ENCODE peak calls at places on chromosome 16, in five cellular contexts. One of them, this sample, is unnamed.

GRCh38 chr16:73671102-73671501 is 623.2 kb upstream of the ZFHX3 start:
- DNase-seq in kidney: no peak
- DNase-seq in lower lobe of right lung: no peak
- DNase-seq in AG04449: no peak
- DNase-seq in AG10803: no peak
- DNase-seq in this sample: no peak

GRCh38 chr16:69522732-69523404 is 42.9 kb upstream of the NFAT5 start:
- DNase-seq in lower lobe of right lung: no peak
- DNase-seq in kidney: no peak
- DNase-seq in AG04449: no peak
- DNase-seq in AG10803: no peak
- DNase-seq in this sample: no peak

GRCh38 chr16:12763517-12763916 is 40.2 kb downstream of the CPPED1 start:
- DNase-seq in kidney: no peak
- DNase-seq in AG04449: no peak
- DNase-seq in AG10803: no peak
- DNase-seq in lower lobe of right lung: no peak
- DNase-seq in this sample: no peak

GRCh38 chr16:66549284-66550131 is at the start of gene TK2:
- DNase-seq in kidney: peak; percentile 89
- DNase-seq in AG04449: no peak
- DNase-seq in lower lobe of right lung: peak; percentile 82
- DNase-seq in AG10803: peak; percentile 76
- DNase-seq in this sample: no peak

GRCh38 chr16:48491517-48491916 is 106.3 kb upstream of the SIAH1 start:
- DNase-seq in kidney: no peak
- DNase-seq in AG04449: no peak
- DNase-seq in AG10803: peak; percentile 86
- DNase-seq in lower lobe of right lung: no peak
- DNase-seq in this sample: no peak

GRCh38 chr16:66603537-66604375 is 748 bp upstream of the CMTM3 start:
- DNase-seq in kidney: peak; percentile 85
- DNase-seq in AG04449: no peak
- DNase-seq in AG10803: peak; percentile 66
- DNase-seq in lower lobe of right lung: peak; percentile 76
- DNase-seq in this sample: no peak

GRCh38 chr16:20114356-20114755 is 40.7 kb upstream of the GPR139 start:
- DNase-seq in kidney: no peak
- DNase-seq in AG04449: no peak
- DNase-seq in lower lobe of right lung: no peak
- DNase-seq in AG10803: no peak
- DNase-seq in this sample: no peak

GRCh38 chr16:13906426-13907089 is 13.4 kb upstream of the ERCC4 start:
- DNase-seq in AG10803: no peak
- DNase-seq in AG04449: no peak
- DNase-seq in kidney: no peak
- DNase-seq in lower lobe of right lung: no peak
- DNase-seq in this sample: no peak

GRCh38 chr16:54152362-54153239 is 134.0 kb downstream of the IRX3 start:
- DNase-seq in AG04449: no peak
- DNase-seq in kidney: no peak
- DNase-seq in lower lobe of right lung: no peak
- DNase-seq in AG10803: no peak
- DNase-seq in this sample: no peak

GRCh38 chr16:86026136-86026905 is 127.4 kb downstream of the IRF8 start:
- DNase-seq in AG04449: no peak
- DNase-seq in AG10803: no peak
- DNase-seq in lower lobe of right lung: no peak
- DNase-seq in kidney: peak; percentile 64
- DNase-seq in this sample: no peak

GRCh38 chr16:89114159-89114981 is 20.7 kb downstream of the ACSF3 start:
- DNase-seq in kidney: peak; percentile 78
- DNase-seq in AG10803: peak; percentile 38
- DNase-seq in lower lobe of right lung: peak; percentile 47
- DNase-seq in AG04449: no peak
- DNase-seq in this sample: no peak

GRCh38 chr16:24999088-24999670 is 16.0 kb downstream of the ARHGAP17 start:
- DNase-seq in AG04449: no peak
- DNase-seq in kidney: no peak
- DNase-seq in lower lobe of right lung: no peak
- DNase-seq in AG10803: no peak
- DNase-seq in this sample: no peak

GRCh38 chr16:51155901-51156810 is 5.1 kb upstream of the SALL1 start:
- DNase-seq in kidney: no peak
- DNase-seq in AG04449: no peak
- DNase-seq in lower lobe of right lung: no peak
- DNase-seq in AG10803: peak; percentile 67
- DNase-seq in this sample: no peak

GRCh38 chr16:9661336-9661735 is 520.9 kb downstream of the GRIN2A start:
- DNase-seq in AG04449: no peak
- DNase-seq in kidney: no peak
- DNase-seq in AG10803: no peak
- DNase-seq in lower lobe of right lung: no peak
- DNase-seq in this sample: no peak

GRCh38 chr16:54657058-54657708 is 273.5 kb upstream of the IRX5 start:
- DNase-seq in lower lobe of right lung: no peak
- DNase-seq in AG10803: peak; percentile 49
- DNase-seq in kidney: no peak
- DNase-seq in AG04449: no peak
- DNase-seq in this sample: no peak

GRCh38 chr16:23999663-24000062 is 163.9 kb downstream of the PRKCB start:
- DNase-seq in AG04449: no peak
- DNase-seq in lower lobe of right lung: no peak
- DNase-seq in kidney: no peak
- DNase-seq in AG10803: no peak
- DNase-seq in this sample: no peak

GRCh38 chr16:15856901-15857778 is at the start of gene MYH11:
- DNase-seq in kidney: no peak
- DNase-seq in AG04449: no peak
- DNase-seq in lower lobe of right lung: no peak
- DNase-seq in AG10803: no peak
- DNase-seq in this sample: no peak

GRCh38 chr16:58393138-58393504 is 850 bp downstream of the GINS3 start:
- DNase-seq in lower lobe of right lung: no peak
- DNase-seq in kidney: no peak
- DNase-seq in AG10803: peak; percentile 16
- DNase-seq in AG04449: no peak
- DNase-seq in this sample: no peak

GRCh38 chr16:57042157-57043111 is 49.9 kb upstream of the CPNE2 start:
- DNase-seq in AG10803: no peak
- DNase-seq in kidney: no peak
- DNase-seq in lower lobe of right lung: no peak
- DNase-seq in AG04449: no peak
- DNase-seq in this sample: no peak

GRCh38 chr16:3115561-3115960 is 3.2 kb downstream of the ZNF205 start:
- DNase-seq in AG04449: no peak
- DNase-seq in lower lobe of right lung: no peak
- DNase-seq in AG10803: no peak
- DNase-seq in kidney: peak; percentile 65
- DNase-seq in this sample: no peak
- TF ChIP-seq CTCF in AG04449: no peak
- TF ChIP-seq CTCF in lower lobe of right lung: no peak
- TF ChIP-seq CTCF in AG10803: no peak
- TF ChIP-seq CTCF in kidney: no peak
- TF ChIP-seq CTCF in this sample: no peak

DNA sequence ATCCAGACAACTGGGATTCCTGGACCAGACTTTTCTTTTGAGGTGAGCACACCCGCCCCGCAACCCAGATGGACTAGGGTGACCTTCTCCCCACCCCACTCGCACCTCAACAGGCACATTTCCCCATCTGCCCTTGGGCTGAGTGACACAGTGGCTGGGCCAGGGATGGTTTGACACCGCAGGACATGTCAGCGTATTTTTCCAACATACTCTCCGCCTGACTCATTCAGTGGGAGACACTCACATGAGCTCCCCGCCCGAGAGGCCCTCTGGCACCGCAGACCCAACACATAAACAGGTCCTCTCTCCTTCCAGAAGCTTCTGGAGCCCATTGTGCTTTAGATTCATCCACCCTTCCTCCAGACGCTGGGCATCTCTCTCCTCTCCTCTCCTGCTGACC is 69.4 kb downstream of the ZDHHC7 start:
- DNase-seq in lower lobe of right lung: no peak
- DNase-seq in kidney: no peak
- DNase-seq in AG10803: peak; percentile 84
- DNase-seq in AG04449: no peak
- DNase-seq in this sample: no peak
- H3K4me3 ChIP-seq in lower lobe of right lung: no peak overlapping the region
- H3K4me3 ChIP-seq in kidney: no peak overlapping the region
- H3K4me3 ChIP-seq in AG10803: no peak overlapping the region
- H3K4me3 ChIP-seq in AG04449: no peak overlapping the region
- H3K4me3 ChIP-seq in this sample: no peak overlapping the region

GRCh38 chr16:679808-680624 is at the start of gene STUB1:
- DNase-seq in AG10803: peak; percentile 84
- DNase-seq in AG04449: no peak
- DNase-seq in lower lobe of right lung: peak; percentile 90
- DNase-seq in kidney: peak; percentile 97
- DNase-seq in this sample: no peak

GRCh38 chr16:680625-680945 is 375 bp downstream of the STUB1 start:
- DNase-seq in AG10803: no peak
- DNase-seq in kidney: no peak
- DNase-seq in lower lobe of right lung: no peak
- DNase-seq in AG04449: no peak
- DNase-seq in this sample: no peak

GRCh38 chr16:681746-682427 is 1.7 kb downstream of the STUB1 start:
- DNase-seq in AG10803: no peak
- DNase-seq in kidney: no peak
- DNase-seq in lower lobe of right lung: no peak
- DNase-seq in AG04449: no peak
- DNase-seq in this sample: no peak

GRCh38 chr16:682493-683395 is 1.4 kb downstream of the JMJD8 start:
- DNase-seq in kidney: no peak
- DNase-seq in AG04449: no peak
- DNase-seq in AG10803: no peak
- DNase-seq in lower lobe of right lung: no peak
- DNase-seq in this sample: no peak

DNA sequence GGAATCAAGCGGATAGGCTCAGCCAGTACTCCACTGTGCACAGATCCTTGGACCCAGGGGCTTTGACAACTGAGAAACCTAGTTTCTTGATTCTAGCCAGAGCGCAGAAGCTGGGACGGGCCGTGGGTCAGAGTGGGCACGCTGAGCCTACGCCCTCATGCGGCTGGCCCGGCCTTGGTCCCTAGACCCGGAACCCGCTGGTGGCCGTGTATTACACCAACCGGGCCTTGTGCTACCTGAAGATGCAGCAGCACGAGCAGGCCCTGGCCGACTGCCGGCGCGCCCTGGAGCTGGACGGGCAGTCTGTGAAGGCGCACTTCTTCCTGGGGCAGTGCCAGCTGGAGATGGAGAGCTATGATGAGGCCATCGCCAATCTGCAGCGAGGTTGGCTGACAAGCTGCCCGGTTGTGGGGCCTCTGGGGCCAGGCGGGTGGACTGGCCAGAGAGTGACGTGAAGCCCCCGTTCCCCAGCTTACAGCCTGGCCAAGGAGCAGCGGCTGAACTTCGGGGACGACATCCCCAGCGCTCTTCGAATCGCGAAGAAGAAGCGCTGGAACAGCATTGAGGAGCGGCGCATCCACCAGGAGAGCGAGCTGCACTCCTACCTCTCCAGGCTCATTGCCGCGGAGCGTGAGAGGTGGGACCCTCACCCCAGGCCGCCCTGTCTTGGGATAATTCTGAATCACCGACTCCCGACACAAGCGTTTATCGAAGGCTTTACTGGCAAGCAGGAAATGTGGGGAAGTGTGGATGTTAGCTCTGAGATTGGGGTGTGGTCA is 946 bp downstream of the STUB1 start:
- DNase-seq in AG10803: peak; percentile 53
- DNase-seq in kidney: no peak
- DNase-seq in lower lobe of right lung: peak; percentile 68
- DNase-seq in AG04449: no peak
- DNase-seq in this sample: no peak
- TF ChIP-seq CTCF in AG10803: no peak
- TF ChIP-seq CTCF in kidney: no peak
- TF ChIP-seq CTCF in lower lobe of right lung: no peak
- TF ChIP-seq CTCF in AG04449: peak; percentile 29
- TF ChIP-seq CTCF in this sample: no peak

GRCh38 chr16:3020247-3020603 is at the start of gene TNFRSF12A:
- DNase-seq in AG10803: peak; percentile 73
- DNase-seq in lower lobe of right lung: peak; percentile 88
- DNase-seq in kidney: peak; percentile 92
- DNase-seq in AG04449: no peak
- DNase-seq in this sample: no peak

GRCh38 chr16:3015865-3016521 is 2.0 kb downstream of the CLDN6 start:
- DNase-seq in kidney: no peak
- DNase-seq in AG10803: no peak
- DNase-seq in AG04449: no peak
- DNase-seq in lower lobe of right lung: no peak
- DNase-seq in this sample: no peak

GRCh38 chr16:3017262-3017805 is 649 bp downstream of the CLDN6 start:
- DNase-seq in AG10803: no peak
- DNase-seq in AG04449: no peak
- DNase-seq in lower lobe of right lung: no peak
- DNase-seq in kidney: no peak
- DNase-seq in this sample: no peak

GRCh38 chr16:3019594-3020246 is 448 bp upstream of the TNFRSF12A start:
- DNase-seq in AG04449: no peak
- DNase-seq in AG10803: no peak
- DNase-seq in kidney: no peak
- DNase-seq in lower lobe of right lung: no peak
- DNase-seq in this sample: no peak

DNA sequence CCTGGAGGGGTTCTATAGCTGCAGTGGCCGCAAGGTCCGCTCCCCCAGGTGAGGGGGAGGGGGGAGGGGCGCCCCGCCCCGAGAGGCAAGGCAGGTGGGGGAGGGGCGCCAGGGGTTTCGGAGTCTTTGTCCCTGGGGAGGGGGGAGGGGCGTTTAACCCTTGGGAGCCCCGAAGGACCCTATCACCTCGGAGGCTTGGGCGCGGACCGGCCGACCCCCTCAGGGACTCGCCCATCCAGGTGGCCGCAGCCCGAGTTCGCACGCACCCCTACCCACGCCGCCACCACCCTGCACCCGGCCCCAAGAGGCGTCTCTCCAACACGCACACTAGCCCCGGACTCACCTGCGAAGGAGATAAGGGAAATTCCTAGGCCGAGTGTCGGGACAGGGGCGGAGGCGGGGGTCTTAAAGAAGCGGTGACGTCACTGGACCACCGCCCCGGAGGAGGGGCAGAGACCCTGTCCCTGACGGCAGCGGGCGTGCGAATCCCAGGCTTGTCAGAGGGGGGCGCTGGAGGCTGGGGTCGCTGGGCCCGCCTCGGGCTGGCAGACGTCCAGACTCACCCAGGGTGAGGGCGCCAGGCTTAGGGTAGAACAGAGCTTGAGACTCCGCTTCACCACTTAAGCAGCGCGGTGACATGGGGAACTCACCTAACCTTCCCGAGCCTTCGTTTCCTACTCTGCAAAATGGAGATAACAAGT is at the start of gene CLDN6:
- DNase-seq in kidney: no peak
- DNase-seq in AG04449: no peak
- DNase-seq in lower lobe of right lung: no peak
- DNase-seq in AG10803: no peak
- DNase-seq in this sample: no peak
- H3K4me3 ChIP-seq in kidney: no peak within 1 kb of the TSS
- H3K4me3 ChIP-seq in AG04449: no peak within 1 kb of the TSS
- H3K4me3 ChIP-seq in lower lobe of right lung: no peak within 1 kb of the TSS
- H3K4me3 ChIP-seq in AG10803: no peak within 1 kb of the TSS
- H3K4me3 ChIP-seq in this sample: no peak within 1 kb of the TSS